ENCODE peak calls at places on chromosome 16, in four cellular contexts. I, V, Y and D are unnamed samples.

GRCh38 chr16:67349172-67349571 is 22.6 kb downstream of the LRRC36 start:
- DNase-seq in V (no peak), Y (no peak), I (peak), D (no peak)

GRCh38 chr16:71882505-71883192 is 1.3 kb downstream of the ZNF821 start:
- DNase-seq in V (peak), I (peak), Y (no peak), D (peak)

GRCh38 chr16:74999208-74999682 is 421 bp downstream of the ZNRF1 start:
- DNase-seq in I (peak), V (no peak), Y (peak), D (no peak)

GRCh38 chr16:30786936-30787612 is at the start of gene ZNF629:
- DNase-seq in V (no peak), Y (no peak), I (peak), D (peak)

GRCh38 chr16:4372578-4373355 is 1.1 kb downstream of the VASN start:
- DNase-seq in I (peak), V (no peak), Y (no peak), D (no peak)

GRCh38 chr16:27401768-27402568 is at the start of gene IL21R:
- DNase-seq in I (no peak), V (peak), Y (no peak), D (no peak)

GRCh38 chr16:24988593-24989338 is 26.4 kb downstream of the ARHGAP17 start:
- DNase-seq in I (no peak), Y (no peak), V (no peak), D (no peak)

GRCh38 chr16:50802958-50803357 is 61.1 kb downstream of the CYLD start:
- DNase-seq in V (no peak), I (no peak), Y (no peak), D (no peak)

GRCh38 chr16:53094013-53094630 is 39.3 kb downstream of the CHD9 start:
- DNase-seq in I (no peak), Y (no peak), V (peak), D (no peak)

GRCh38 chr16:9099131-9099625 is 7.7 kb downstream of the HAPSTR1 start:
- DNase-seq in Y (no peak), I (peak), V (no peak), D (no peak)

GRCh38 chr16:12168054-12169018 is 191.8 kb downstream of the SNX29 start:
- DNase-seq in Y (no peak), I (no peak), V (no peak), D (no peak)

GRCh38 chr16:7506363-7506762 is 173.7 kb downstream of the RBFOX1 start:
- DNase-seq in I (no peak), Y (no peak), V (no peak), D (no peak)
- TF ChIP-seq CTCF in I (no peak), Y (no peak), V (no peak), D (no peak)

GRCh38 chr16:22948603-22949368 is 134.8 kb downstream of the HS3ST2 start:
- DNase-seq in V (peak), I (peak), Y (no peak), D (peak)
- TF ChIP-seq CTCF in V (peak), I (peak), Y (peak), D (no peak)

GRCh38 chr16:63578791-63579190 is 1542.6 kb upstream of the CDH8 start:
- DNase-seq in Y (no peak), I (no peak), V (no peak), D (no peak)
- TF ChIP-seq CTCF in Y (no peak), I (no peak), V (no peak), D (no peak)

DNA sequence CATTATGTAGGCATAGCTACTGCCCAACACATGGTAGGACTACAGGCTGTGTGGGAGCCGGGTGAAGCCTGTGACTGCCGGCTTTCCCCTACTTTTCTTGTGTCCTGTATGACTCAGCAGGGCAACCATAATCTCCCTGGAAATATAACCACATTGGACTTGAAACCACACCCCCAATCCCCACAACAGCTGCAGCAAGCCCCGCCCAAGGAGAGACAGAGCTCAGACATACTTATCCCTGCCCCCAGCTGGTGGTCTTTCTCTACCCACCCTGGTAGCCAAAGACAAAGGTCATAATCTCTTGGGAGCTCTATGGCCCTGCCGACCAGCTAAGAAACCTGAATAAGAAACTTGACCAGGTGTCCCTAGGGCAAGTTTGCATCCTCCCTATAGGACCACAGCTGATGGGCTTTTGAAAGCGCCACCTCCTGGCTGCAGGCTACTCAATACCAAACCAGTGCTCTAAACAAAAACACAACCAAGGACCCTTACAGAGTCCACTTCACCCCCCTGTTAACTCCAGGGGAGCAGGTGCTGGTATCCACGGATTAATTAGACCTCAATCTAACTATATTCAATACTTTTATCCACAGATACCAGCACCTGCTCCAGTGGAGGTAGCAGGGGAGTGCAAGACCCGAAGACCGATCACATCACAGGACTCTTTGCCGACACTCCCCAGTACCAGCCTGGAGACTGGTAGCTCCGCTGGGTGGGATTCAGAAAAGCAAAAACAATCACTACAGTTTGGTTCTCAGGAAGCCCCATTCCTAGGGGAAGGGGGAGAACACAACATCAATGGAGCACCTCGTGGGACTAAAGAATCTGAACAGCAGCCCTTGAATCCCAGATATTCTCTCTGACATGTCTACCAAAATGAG is 91.2 kb downstream of the IRX5 start:
- DNase-seq in I (peak), V (no peak), Y (no peak), D (no peak)
- TF ChIP-seq CTCF in I (no peak), V (no peak), Y (no peak), D (no peak)

GRCh38 chr16:57262841-57263584 is 18.0 kb downstream of the ARL2BP start:
- DNase-seq in V (no peak), Y (no peak), I (no peak), D (no peak)
- TF ChIP-seq CTCF in V (no peak), Y (no peak), I (no peak), D (no peak)

GRCh38 chr16:2205967-2206313 is 686 bp downstream of the MLST8 start:
- DNase-seq in I (no peak), V (no peak), Y (no peak), D (no peak)

GRCh38 chr16:2206780-2207433 is 1.7 kb downstream of the MLST8 start:
- DNase-seq in V (no peak), Y (no peak), I (no peak), D (no peak)

GRCh38 chr16:2204727-2205103 is 539 bp upstream of the MLST8 start:
- DNase-seq in V (no peak), I (no peak), Y (no peak), D (no peak)

GRCh38 chr16:2206420-2206779 is 1.1 kb downstream of the MLST8 start:
- DNase-seq in Y (no peak), I (no peak), V (no peak), D (no peak)

GRCh38 chr16:2205104-2205966 is at the start of gene MLST8:
- DNase-seq in I (peak), V (peak), Y (peak), D (peak)
- TF ChIP-seq CTCF in I (no peak), V (peak), Y (peak), D (no peak)

GRCh38 chr16:7405166-7405565 is 72.5 kb downstream of the RBFOX1 start:
- DNase-seq in V (no peak), Y (no peak), I (no peak), D (no peak)
- TF ChIP-seq CTCF in V (no peak), Y (no peak), I (no peak), D (no peak)

GRCh38 chr16:54815177-54815576 is 115.5 kb upstream of the IRX5 start:
- DNase-seq in I (no peak), Y (no peak), V (no peak), D (no peak)

GRCh38 chr16:54813778-54814177 is 116.9 kb upstream of the IRX5 start:
- DNase-seq in Y (no peak), V (no peak), I (no peak), D (no peak)

GRCh38 chr16:54808890-54809289 is 121.8 kb upstream of the IRX5 start:
- DNase-seq in Y (no peak), V (no peak), I (no peak), D (no peak)

GRCh38 chr16:54816471-54816870 is 114.2 kb upstream of the IRX5 start:
- DNase-seq in I (no peak), V (no peak), Y (no peak), D (no peak)

GRCh38 chr16:54812229-54812628 is 118.4 kb upstream of the IRX5 start:
- DNase-seq in Y (no peak), I (no peak), V (no peak), D (no peak)
- TF ChIP-seq CTCF in Y (no peak), I (no peak), V (no peak), D (no peak)